ENCODE peak calls at places on chromosome 1, in nine cellular contexts. One of them, this sample, is unnamed.

GRCh38 chr1:147812799-147813198 is 52.4 kb upstream of the GJA5 start:
- DNase-seq in mesothelial cell of epicardium: no peak
- DNase-seq in fibroblast of pulmonary artery: peak
- DNase-seq in fibroblast of mammary gland: peak
- DNase-seq in progenitor cell of endocrine pancreas: no peak
- DNase-seq in choroid plexus epithelial cell: peak
- DNase-seq in brain microvascular endothelial cell: no peak
- DNase-seq in pancreas: no peak
- DNase-seq in GM10248: no peak
- DNase-seq in this sample: no peak

GRCh38 chr1:62357916-62358315 is 38.7 kb upstream of the KANK4 start:
- DNase-seq in choroid plexus epithelial cell: no peak
- DNase-seq in pancreas: no peak
- DNase-seq in fibroblast of pulmonary artery: no peak
- DNase-seq in GM10248: no peak
- DNase-seq in progenitor cell of endocrine pancreas: no peak
- DNase-seq in fibroblast of mammary gland: no peak
- DNase-seq in brain microvascular endothelial cell: no peak
- DNase-seq in mesothelial cell of epicardium: no peak
- DNase-seq in this sample: no peak

GRCh38 chr1:35894183-35894582 is 11.2 kb downstream of the AGO1 start:
- DNase-seq in brain microvascular endothelial cell: peak
- DNase-seq in mesothelial cell of epicardium: no peak
- DNase-seq in fibroblast of pulmonary artery: peak
- DNase-seq in GM10248: peak
- DNase-seq in fibroblast of mammary gland: peak
- DNase-seq in progenitor cell of endocrine pancreas: no peak
- DNase-seq in pancreas: peak
- DNase-seq in choroid plexus epithelial cell: peak
- DNase-seq in this sample: peak

GRCh38 chr1:186662752-186663151 is 17.5 kb downstream of the PTGS2 start:
- DNase-seq in fibroblast of pulmonary artery: peak
- DNase-seq in mesothelial cell of epicardium: no peak
- DNase-seq in GM10248: no peak
- DNase-seq in brain microvascular endothelial cell: peak
- DNase-seq in choroid plexus epithelial cell: peak
- DNase-seq in fibroblast of mammary gland: peak
- DNase-seq in progenitor cell of endocrine pancreas: no peak
- DNase-seq in pancreas: no peak
- DNase-seq in this sample: no peak

GRCh38 chr1:10057305-10057704 is 24.5 kb downstream of the UBE4B start:
- DNase-seq in brain microvascular endothelial cell: peak
- DNase-seq in fibroblast of mammary gland: peak
- DNase-seq in fibroblast of pulmonary artery: peak
- DNase-seq in choroid plexus epithelial cell: peak
- DNase-seq in progenitor cell of endocrine pancreas: no peak
- DNase-seq in GM10248: no peak
- DNase-seq in mesothelial cell of epicardium: no peak
- DNase-seq in pancreas: peak
- DNase-seq in this sample: no peak

GRCh38 chr1:235004840-235005391 is 123.7 kb downstream of the TOMM20 start:
- DNase-seq in fibroblast of pulmonary artery: no peak
- DNase-seq in fibroblast of mammary gland: no peak
- DNase-seq in progenitor cell of endocrine pancreas: no peak
- DNase-seq in pancreas: no peak
- DNase-seq in brain microvascular endothelial cell: no peak
- DNase-seq in mesothelial cell of epicardium: no peak
- DNase-seq in choroid plexus epithelial cell: no peak
- DNase-seq in GM10248: no peak
- DNase-seq in this sample: no peak

GRCh38 chr1:24884751-24885150 is 45.3 kb downstream of the RUNX3 start:
- DNase-seq in pancreas: no peak
- DNase-seq in fibroblast of pulmonary artery: no peak
- DNase-seq in GM10248: no peak
- DNase-seq in fibroblast of mammary gland: no peak
- DNase-seq in brain microvascular endothelial cell: no peak
- DNase-seq in choroid plexus epithelial cell: no peak
- DNase-seq in mesothelial cell of epicardium: no peak
- DNase-seq in progenitor cell of endocrine pancreas: no peak
- DNase-seq in this sample: no peak

GRCh38 chr1:183942933-183943693 is 94.4 kb downstream of the COLGALT2 start:
- DNase-seq in choroid plexus epithelial cell: peak
- DNase-seq in fibroblast of pulmonary artery: peak
- DNase-seq in fibroblast of mammary gland: peak
- DNase-seq in progenitor cell of endocrine pancreas: no peak
- DNase-seq in pancreas: no peak
- DNase-seq in brain microvascular endothelial cell: peak
- DNase-seq in GM10248: no peak
- DNase-seq in mesothelial cell of epicardium: no peak
- DNase-seq in this sample: peak

GRCh38 chr1:246724001-246724724 is at the start of gene SCCPDH:
- DNase-seq in GM10248: peak
- DNase-seq in progenitor cell of endocrine pancreas: peak
- DNase-seq in fibroblast of pulmonary artery: peak
- DNase-seq in brain microvascular endothelial cell: peak
- DNase-seq in pancreas: peak
- DNase-seq in choroid plexus epithelial cell: peak
- DNase-seq in mesothelial cell of epicardium: peak
- DNase-seq in fibroblast of mammary gland: peak
- DNase-seq in this sample: peak

GRCh38 chr1:115456441-115456961 is 118.5 kb upstream of the NGF start:
- DNase-seq in choroid plexus epithelial cell: no peak
- DNase-seq in pancreas: no peak
- DNase-seq in brain microvascular endothelial cell: no peak
- DNase-seq in fibroblast of mammary gland: peak
- DNase-seq in GM10248: no peak
- DNase-seq in progenitor cell of endocrine pancreas: no peak
- DNase-seq in mesothelial cell of epicardium: no peak
- DNase-seq in fibroblast of pulmonary artery: no peak
- DNase-seq in this sample: no peak

GRCh38 chr1:203463469-203464062 is 12.0 kb upstream of the PRELP start:
- DNase-seq in fibroblast of mammary gland: peak
- DNase-seq in pancreas: no peak
- DNase-seq in brain microvascular endothelial cell: no peak
- DNase-seq in progenitor cell of endocrine pancreas: no peak
- DNase-seq in mesothelial cell of epicardium: no peak
- DNase-seq in GM10248: no peak
- DNase-seq in choroid plexus epithelial cell: peak
- DNase-seq in fibroblast of pulmonary artery: peak
- DNase-seq in this sample: peak

GRCh38 chr1:236159704-236160539 is 17.6 kb downstream of the GPR137B start:
- DNase-seq in mesothelial cell of epicardium: no peak
- DNase-seq in brain microvascular endothelial cell: no peak
- DNase-seq in pancreas: no peak
- DNase-seq in choroid plexus epithelial cell: no peak
- DNase-seq in fibroblast of pulmonary artery: no peak
- DNase-seq in progenitor cell of endocrine pancreas: no peak
- DNase-seq in GM10248: peak
- DNase-seq in fibroblast of mammary gland: no peak
- DNase-seq in this sample: peak

DNA sequence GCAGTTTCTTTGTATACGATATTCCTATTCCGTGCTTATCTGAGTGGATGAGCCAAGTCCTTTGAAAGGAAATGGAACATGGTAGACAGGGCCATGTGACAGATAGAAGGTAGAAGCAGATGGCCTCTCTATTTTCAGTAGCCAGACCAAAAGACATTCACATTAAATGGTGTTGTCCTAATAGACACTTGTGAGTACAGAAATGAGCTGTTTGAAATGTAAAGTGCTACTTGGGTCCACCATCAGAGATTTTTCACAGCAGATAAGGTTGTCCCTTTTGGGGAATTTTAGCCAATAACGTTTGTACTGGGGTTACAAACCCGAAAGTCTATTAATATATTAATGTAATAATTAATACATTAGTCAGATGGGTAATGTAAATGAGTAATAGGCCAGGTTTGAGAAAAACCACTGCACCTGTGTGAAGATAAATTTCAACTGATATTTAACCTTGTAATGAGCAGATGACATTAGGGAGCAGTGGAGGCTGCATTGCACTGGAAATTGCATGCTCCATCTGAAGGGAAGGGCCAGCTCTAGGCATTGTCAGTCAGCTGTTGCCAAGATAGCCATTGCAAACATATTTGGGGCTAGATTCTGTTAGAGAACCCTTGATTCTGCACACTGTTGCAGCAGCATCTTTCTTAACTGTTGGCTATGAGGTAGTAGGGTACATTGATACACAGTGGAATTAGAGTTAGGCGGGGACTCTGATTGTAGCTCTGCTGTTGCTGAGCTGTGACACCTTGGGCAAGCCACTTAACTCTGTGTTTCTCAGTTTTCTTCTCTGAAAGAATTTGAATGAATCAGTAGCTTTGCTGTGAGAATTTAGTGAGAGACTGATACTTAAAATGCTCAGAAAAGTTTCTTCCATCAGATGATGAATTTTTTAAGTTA is 43.8 kb downstream of the FGGY start:
- DNase-seq in brain microvascular endothelial cell: no peak
- DNase-seq in pancreas: no peak
- DNase-seq in fibroblast of mammary gland: no peak
- DNase-seq in progenitor cell of endocrine pancreas: no peak
- DNase-seq in choroid plexus epithelial cell: no peak
- DNase-seq in mesothelial cell of epicardium: no peak
- DNase-seq in GM10248: no peak
- DNase-seq in fibroblast of pulmonary artery: no peak
- DNase-seq in this sample: peak
- TF ChIP-seq CTCF in brain microvascular endothelial cell: no peak
- TF ChIP-seq CTCF in pancreas: no peak
- TF ChIP-seq CTCF in fibroblast of mammary gland: no peak
- TF ChIP-seq CTCF in progenitor cell of endocrine pancreas: no peak
- TF ChIP-seq CTCF in choroid plexus epithelial cell: no peak
- TF ChIP-seq CTCF in mesothelial cell of epicardium: no peak
- TF ChIP-seq CTCF in GM10248: no peak
- TF ChIP-seq CTCF in fibroblast of pulmonary artery: no peak
- TF ChIP-seq CTCF in this sample: no peak

DNA sequence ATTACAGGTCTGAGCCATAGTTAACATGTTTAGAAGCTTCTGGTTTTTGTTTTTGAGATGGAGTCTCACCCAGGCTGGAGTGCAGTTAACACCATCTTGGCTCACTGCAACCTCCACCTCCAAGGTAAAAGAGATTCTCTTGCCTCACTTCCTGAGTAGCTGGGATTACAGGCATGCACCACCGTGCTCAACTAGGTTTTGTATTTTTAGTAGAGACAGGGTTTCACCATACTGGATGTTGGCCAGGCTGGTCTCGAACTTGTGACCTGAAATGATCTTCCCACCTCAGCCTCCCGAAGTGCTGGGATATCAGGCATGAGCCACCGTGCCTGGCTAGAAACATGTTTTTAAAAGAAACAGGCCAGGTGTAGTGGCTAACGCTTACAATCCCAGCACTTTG is 10.5 kb downstream of the NDUFS5 start:
- DNase-seq in fibroblast of mammary gland: no peak
- DNase-seq in mesothelial cell of epicardium: no peak
- DNase-seq in fibroblast of pulmonary artery: no peak
- DNase-seq in choroid plexus epithelial cell: no peak
- DNase-seq in GM10248: no peak
- DNase-seq in pancreas: no peak
- DNase-seq in progenitor cell of endocrine pancreas: no peak
- DNase-seq in brain microvascular endothelial cell: no peak
- DNase-seq in this sample: no peak
- TF ChIP-seq CTCF in fibroblast of mammary gland: no peak
- TF ChIP-seq CTCF in mesothelial cell of epicardium: no peak
- TF ChIP-seq CTCF in fibroblast of pulmonary artery: no peak
- TF ChIP-seq CTCF in choroid plexus epithelial cell: no peak
- TF ChIP-seq CTCF in GM10248: no peak
- TF ChIP-seq CTCF in pancreas: no peak
- TF ChIP-seq CTCF in progenitor cell of endocrine pancreas: no peak
- TF ChIP-seq CTCF in brain microvascular endothelial cell: no peak
- TF ChIP-seq CTCF in this sample: no peak

GRCh38 chr1:66729130-66729922 is 22.9 kb upstream of the DYNLT5 start:
- DNase-seq in progenitor cell of endocrine pancreas: no peak
- DNase-seq in brain microvascular endothelial cell: no peak
- DNase-seq in pancreas: no peak
- DNase-seq in GM10248: no peak
- DNase-seq in fibroblast of pulmonary artery: peak
- DNase-seq in choroid plexus epithelial cell: no peak
- DNase-seq in fibroblast of mammary gland: no peak
- DNase-seq in mesothelial cell of epicardium: no peak
- DNase-seq in this sample: peak

GRCh38 chr1:66732407-66733166 is 19.7 kb upstream of the DYNLT5 start:
- DNase-seq in progenitor cell of endocrine pancreas: no peak
- DNase-seq in mesothelial cell of epicardium: no peak
- DNase-seq in GM10248: no peak
- DNase-seq in pancreas: no peak
- DNase-seq in fibroblast of mammary gland: peak
- DNase-seq in fibroblast of pulmonary artery: no peak
- DNase-seq in choroid plexus epithelial cell: peak
- DNase-seq in brain microvascular endothelial cell: peak
- DNase-seq in this sample: peak

GRCh38 chr1:66731462-66731861 is 20.8 kb upstream of the DYNLT5 start:
- DNase-seq in GM10248: no peak
- DNase-seq in pancreas: no peak
- DNase-seq in fibroblast of pulmonary artery: no peak
- DNase-seq in mesothelial cell of epicardium: no peak
- DNase-seq in fibroblast of mammary gland: no peak
- DNase-seq in choroid plexus epithelial cell: no peak
- DNase-seq in brain microvascular endothelial cell: no peak
- DNase-seq in progenitor cell of endocrine pancreas: no peak
- DNase-seq in this sample: peak

GRCh38 chr1:66730462-66730861 is 21.8 kb upstream of the DYNLT5 start:
- DNase-seq in choroid plexus epithelial cell: no peak
- DNase-seq in GM10248: no peak
- DNase-seq in fibroblast of mammary gland: no peak
- DNase-seq in mesothelial cell of epicardium: no peak
- DNase-seq in fibroblast of pulmonary artery: no peak
- DNase-seq in pancreas: no peak
- DNase-seq in brain microvascular endothelial cell: no peak
- DNase-seq in progenitor cell of endocrine pancreas: no peak
- DNase-seq in this sample: no peak

DNA sequence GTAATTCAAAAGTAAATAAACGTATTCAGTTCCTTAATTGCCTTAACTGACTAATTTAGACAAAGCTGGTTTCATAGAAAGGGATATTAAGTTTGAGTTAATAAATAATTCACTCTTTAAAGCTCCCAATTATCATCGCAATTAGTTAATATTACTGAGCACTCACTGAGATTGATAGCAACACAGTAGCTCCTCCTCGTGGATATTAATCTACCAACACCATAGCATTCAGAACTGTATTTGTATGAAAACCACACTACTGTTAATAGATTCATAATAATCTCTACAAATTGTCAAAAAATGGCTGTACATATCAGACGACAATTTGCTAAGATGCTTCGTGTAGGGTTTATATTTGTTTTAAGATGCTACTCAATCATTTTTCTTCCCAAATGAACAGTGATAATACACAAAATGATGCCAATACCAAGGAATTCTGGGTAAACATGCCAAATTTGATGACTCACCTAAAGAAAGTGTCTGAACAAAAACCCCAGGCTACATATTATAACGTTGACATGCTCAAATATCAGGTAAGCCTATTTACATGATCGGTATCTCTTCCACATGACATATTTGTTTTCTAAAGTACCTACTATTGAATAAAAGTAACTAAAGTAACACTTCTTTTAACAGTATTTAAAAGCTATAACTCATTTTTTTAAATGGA is 18.8 kb upstream of the DYNLT5 start:
- DNase-seq in fibroblast of pulmonary artery: no peak
- DNase-seq in fibroblast of mammary gland: peak
- DNase-seq in progenitor cell of endocrine pancreas: no peak
- DNase-seq in pancreas: no peak
- DNase-seq in GM10248: no peak
- DNase-seq in choroid plexus epithelial cell: peak
- DNase-seq in brain microvascular endothelial cell: peak
- DNase-seq in mesothelial cell of epicardium: no peak
- DNase-seq in this sample: no peak
- TF ChIP-seq CTCF in fibroblast of pulmonary artery: peak
- TF ChIP-seq CTCF in fibroblast of mammary gland: no peak
- TF ChIP-seq CTCF in progenitor cell of endocrine pancreas: no peak
- TF ChIP-seq CTCF in pancreas: no peak
- TF ChIP-seq CTCF in GM10248: no peak
- TF ChIP-seq CTCF in choroid plexus epithelial cell: no peak
- TF ChIP-seq CTCF in brain microvascular endothelial cell: no peak
- TF ChIP-seq CTCF in mesothelial cell of epicardium: no peak
- TF ChIP-seq CTCF in this sample: peak

GRCh38 chr1:70324683-70325082 is 29.8 kb downstream of the ANKRD13C start:
- DNase-seq in brain microvascular endothelial cell: no peak
- DNase-seq in fibroblast of pulmonary artery: no peak
- DNase-seq in choroid plexus epithelial cell: no peak
- DNase-seq in mesothelial cell of epicardium: no peak
- DNase-seq in pancreas: no peak
- DNase-seq in fibroblast of mammary gland: no peak
- DNase-seq in progenitor cell of endocrine pancreas: no peak
- DNase-seq in GM10248: no peak
- DNase-seq in this sample: no peak
- TF ChIP-seq CTCF in brain microvascular endothelial cell: peak
- TF ChIP-seq CTCF in fibroblast of pulmonary artery: no peak
- TF ChIP-seq CTCF in choroid plexus epithelial cell: peak
- TF ChIP-seq CTCF in mesothelial cell of epicardium: no peak
- TF ChIP-seq CTCF in pancreas: no peak
- TF ChIP-seq CTCF in fibroblast of mammary gland: no peak
- TF ChIP-seq CTCF in progenitor cell of endocrine pancreas: no peak
- TF ChIP-seq CTCF in GM10248: no peak
- TF ChIP-seq CTCF in this sample: no peak

This sample was measured in GM12865.